ENCODE peak calls at places on chromosomes 1 and 21, in five cellular contexts. W, F, P, E and K are unnamed samples.

GRCh38 chr1:220680085-220680687 is 10.0 kb upstream of the C1orf115 start:
- DNase-seq in W (no peak), P (peak), F (peak), E (peak), K (peak)

GRCh38 chr1:38608202-38608864 is 251.2 kb downstream of the RRAGC start:
- DNase-seq in W (peak), E (no peak), P (peak), F (peak), K (no peak)

GRCh38 chr1:18903313-18903671 is 937 bp upstream of the ALDH4A1 start:
- DNase-seq in P (no peak), W (no peak), E (no peak), F (no peak), K (no peak)

GRCh38 chr1:149844650-149845255 is 54.6 kb upstream of the BOLA1 start:
- DNase-seq in P (no peak), E (no peak), W (no peak), F (no peak), K (peak)

GRCh38 chr1:160376525-160377131 is 9.8 kb downstream of the NHLH1 start:
- DNase-seq in W (no peak), P (peak), E (peak), F (peak), K (peak)

GRCh38 chr1:32818804-32819541 is 1.5 kb downstream of the S100PBP start:
- DNase-seq in P (no peak), W (no peak), F (no peak), E (peak), K (no peak)

GRCh38 chr1:224506141-224506814 is 71.7 kb upstream of the WDR26 start:
- DNase-seq in W (no peak), P (peak), F (no peak), E (peak), K (no peak)

GRCh38 chr1:156815851-156816536 is 654 bp downstream of the SH2D2A start:
- DNase-seq in E (no peak), P (no peak), F (no peak), W (no peak), K (peak)

GRCh38 chr1:68347415-68347814 is 102.3 kb downstream of the RPE65 start:
- DNase-seq in E (no peak), F (no peak), P (no peak), W (no peak), K (no peak)

GRCh38 chr1:40036574-40036973 is 4.0 kb upstream of the CAP1 start:
- DNase-seq in E (peak), P (no peak), W (no peak), F (no peak), K (peak)

GRCh38 chr21:31342328-31342727 is 1.7 kb downstream of the TIAM1 start:
- DNase-seq in E (no peak), F (no peak), P (no peak), W (no peak), K (peak)

GRCh38 chr21:19463966-19464365 is 1060.4 kb upstream of the TMPRSS15 start:
- DNase-seq in E (no peak), F (no peak), W (no peak), P (no peak), K (no peak)

GRCh38 chr1:1471389-1472045 is at the start of gene ATAD3B:
- DNase-seq in F (peak), W (peak), E (peak), P (peak), K (peak)

GRCh38 chr1:220887202-220887867 is 8.1 kb downstream of the HLX start:
- DNase-seq in W (no peak), E (no peak), F (no peak), P (no peak), K (no peak)

GRCh38 chr1:24897263-24898151 is 32.6 kb downstream of the RUNX3 start:
- DNase-seq in W (peak), P (no peak), E (no peak), F (no peak), K (no peak)

GRCh38 chr1:20430355-20431290 is 55.4 kb downstream of the CAMK2N1 start:
- DNase-seq in F (no peak), P (peak), E (no peak), W (peak), K (peak)

GRCh38 chr1:117959364-117959763 is 29.8 kb downstream of the WDR3 start:
- DNase-seq in P (no peak), W (no peak), F (no peak), E (no peak), K (peak)

GRCh38 chr21:37915516-37915915 is 741 bp downstream of the KCNJ6 start:
- DNase-seq in F (no peak), E (peak), W (no peak), P (peak), K (no peak)

GRCh38 chr1:184296466-184297243 is 90.2 kb upstream of the C1orf21 start:
- DNase-seq in F (no peak), W (peak), P (peak), E (no peak), K (no peak)

GRCh38 chr1:6028042-6028895 is 17.4 kb upstream of the KCNAB2 start:
- DNase-seq in P (no peak), E (no peak), F (no peak), W (no peak), K (no peak)

GRCh38 chr1:61132176-61133047 is 50.1 kb downstream of the NFIA start:
- DNase-seq in P (no peak), F (no peak), W (no peak), E (peak), K (no peak)

GRCh38 chr1:206794294-206794908 is 22.1 kb upstream of the IL10 start:
- DNase-seq in E (no peak), W (no peak), F (no peak), P (no peak), K (no peak)

GRCh38 chr1:246254854-246255253 is 252.2 kb downstream of the SMYD3 start:
- DNase-seq in F (no peak), P (no peak), E (no peak), W (no peak), K (no peak)

GRCh38 chr1:72827285-72827684 is 544.9 kb upstream of the NEGR1 start:
- DNase-seq in F (no peak), P (no peak), E (peak), W (no peak), K (peak)

GRCh38 chr1:18119978-18120377 is 12.4 kb downstream of the IGSF21 start:
- DNase-seq in E (no peak), F (no peak), P (no peak), W (no peak), K (no peak)

GRCh38 chr1:68112835-68113243 is 62.4 kb upstream of the DIRAS3 start:
- DNase-seq in E (peak), P (peak), F (peak), W (no peak), K (peak)

GRCh38 chr1:226702318-226702956 is 36.6 kb downstream of the ITPKB start:
- DNase-seq in W (no peak), F (no peak), P (no peak), E (no peak), K (peak)

GRCh38 chr21:25506887-25507286 is 100.4 kb downstream of the MRPL39 start:
- DNase-seq in P (peak), W (no peak), F (no peak), E (no peak), K (peak)

GRCh38 chr1:31788138-31788824 is 24.1 kb upstream of the ADGRB2 start:
- DNase-seq in P (peak), E (peak), W (peak), F (peak), K (peak)

GRCh38 chr1:203682401-203683383 is 56.1 kb downstream of the ATP2B4 start:
- DNase-seq in W (no peak), P (no peak), F (peak), E (no peak), K (no peak)

GRCh38 chr1:94463765-94464330 is 45.7 kb downstream of the ABCD3 start:
- DNase-seq in W (no peak), E (peak), F (peak), P (peak), K (peak)

GRCh38 chr1:185663332-185663731 is 70.9 kb upstream of the HMCN1 start:
- DNase-seq in W (no peak), F (no peak), P (no peak), E (no peak), K (no peak)

GRCh38 chr1:36585760-36586072 is 103.0 kb upstream of the CSF3R start:
- DNase-seq in E (peak), F (no peak), P (no peak), W (no peak), K (peak)

GRCh38 chr1:212401838-212402582 is 12.7 kb downstream of the PACC1 start:
- DNase-seq in E (peak), P (peak), W (no peak), F (no peak), K (peak)

GRCh38 chr1:115677570-115677969 is 35.8 kb downstream of the VANGL1 start:
- DNase-seq in W (no peak), F (no peak), E (no peak), P (no peak), K (no peak)

GRCh38 chr1:2194319-2194897 is at the start of gene FAAP20:
- DNase-seq in E (no peak), F (peak), W (no peak), P (no peak), K (peak)

GRCh38 chr1:174433451-174433850 is 14.3 kb upstream of the GPR52 start:
- DNase-seq in P (no peak), E (peak), W (no peak), F (no peak), K (peak)

GRCh38 chr1:184403961-184404726 is 17.3 kb downstream of the C1orf21 start:
- DNase-seq in W (no peak), E (no peak), F (no peak), P (no peak), K (no peak)

GRCh38 chr1:43256675-43257570 is 12.9 kb upstream of the TMEM125 start:
- DNase-seq in P (no peak), F (no peak), W (no peak), E (no peak), K (no peak)